ENCODE peak calls at places on chromosomes 11 and 22, in seven cellular contexts. One of them, this sample, is unnamed.

GRCh38 chr11:121112498-121113455 is 11.7 kb downstream of the TECTA start:
- DNase-seq in fibroblast of lung: peak
- DNase-seq in AG09309: peak
- DNase-seq in stomach: peak
- DNase-seq in bronchial epithelial cell: peak
- DNase-seq in AG10803: peak
- DNase-seq in left ventricle myocardium inferior: peak
- DNase-seq in this sample: peak

GRCh38 chr11:27619936-27620335 is 80.3 kb downstream of the BDNF start:
- DNase-seq in fibroblast of lung: no peak
- DNase-seq in AG09309: no peak
- DNase-seq in stomach: no peak
- DNase-seq in bronchial epithelial cell: no peak
- DNase-seq in AG10803: no peak
- DNase-seq in left ventricle myocardium inferior: no peak
- DNase-seq in this sample: peak

GRCh38 chr22:30755760-30756124 is 61.1 kb downstream of the OSBP2 start:
- DNase-seq in fibroblast of lung: no peak
- DNase-seq in AG09309: no peak
- DNase-seq in stomach: no peak
- DNase-seq in bronchial epithelial cell: no peak
- DNase-seq in AG10803: no peak
- DNase-seq in left ventricle myocardium inferior: no peak
- DNase-seq in this sample: no peak

GRCh38 chr22:22593250-22593649 is 34.2 kb upstream of the PRAME start:
- DNase-seq in fibroblast of lung: no peak
- DNase-seq in AG09309: no peak
- DNase-seq in stomach: no peak
- DNase-seq in bronchial epithelial cell: no peak
- DNase-seq in AG10803: no peak
- DNase-seq in left ventricle myocardium inferior: no peak
- DNase-seq in this sample: no peak

GRCh38 chr11:10302294-10302743 is 2.6 kb upstream of the ADM start:
- DNase-seq in fibroblast of lung: no peak
- DNase-seq in AG09309: no peak
- DNase-seq in stomach: peak
- DNase-seq in bronchial epithelial cell: no peak
- DNase-seq in AG10803: no peak
- DNase-seq in left ventricle myocardium inferior: no peak
- DNase-seq in this sample: no peak

GRCh38 chr11:92070026-92070889 is 154.4 kb upstream of the FAT3 start:
- DNase-seq in fibroblast of lung: peak
- DNase-seq in AG09309: no peak
- DNase-seq in stomach: no peak
- DNase-seq in bronchial epithelial cell: no peak
- DNase-seq in AG10803: peak
- DNase-seq in left ventricle myocardium inferior: no peak
- DNase-seq in this sample: peak

GRCh38 chr11:65863889-65864757 is 3.9 kb downstream of the MUS81 start:
- DNase-seq in fibroblast of lung: no peak
- DNase-seq in AG09309: no peak
- DNase-seq in stomach: no peak
- DNase-seq in bronchial epithelial cell: no peak
- DNase-seq in AG10803: no peak
- DNase-seq in left ventricle myocardium inferior: peak
- DNase-seq in this sample: peak

GRCh38 chr11:114348200-114349191 is 51.8 kb downstream of the C11orf71 start:
- DNase-seq in fibroblast of lung: peak
- DNase-seq in AG09309: peak
- DNase-seq in stomach: peak
- DNase-seq in bronchial epithelial cell: peak
- DNase-seq in AG10803: peak
- DNase-seq in left ventricle myocardium inferior: no peak
- DNase-seq in this sample: peak

GRCh38 chr11:126645206-126645605 is 289.7 kb downstream of the ST3GAL4 start:
- DNase-seq in fibroblast of lung: no peak
- DNase-seq in AG09309: no peak
- DNase-seq in stomach: no peak
- DNase-seq in bronchial epithelial cell: no peak
- DNase-seq in AG10803: peak
- DNase-seq in left ventricle myocardium inferior: no peak
- DNase-seq in this sample: no peak

GRCh38 chr11:63639195-63639832 is 25.1 kb upstream of the PLAAT3 start:
- DNase-seq in fibroblast of lung: peak
- DNase-seq in AG09309: peak
- DNase-seq in stomach: no peak
- DNase-seq in bronchial epithelial cell: peak
- DNase-seq in AG10803: peak
- DNase-seq in left ventricle myocardium inferior: no peak
- DNase-seq in this sample: peak

GRCh38 chr11:10692716-10693115 is 839 bp downstream of the IRAG1 start:
- DNase-seq in fibroblast of lung: no peak
- DNase-seq in AG09309: no peak
- DNase-seq in stomach: no peak
- DNase-seq in bronchial epithelial cell: no peak
- DNase-seq in AG10803: no peak
- DNase-seq in left ventricle myocardium inferior: no peak
- DNase-seq in this sample: no peak

GRCh38 chr22:17235861-17236260 is 16.6 kb upstream of the ADA2 start:
- DNase-seq in fibroblast of lung: no peak
- DNase-seq in AG09309: no peak
- DNase-seq in stomach: no peak
- DNase-seq in bronchial epithelial cell: no peak
- DNase-seq in AG10803: no peak
- DNase-seq in left ventricle myocardium inferior: no peak
- DNase-seq in this sample: no peak

GRCh38 chr22:31262369-31263133 is 29.7 kb downstream of the PIK3IP1 start:
- DNase-seq in fibroblast of lung: no peak
- DNase-seq in AG09309: no peak
- DNase-seq in stomach: no peak
- DNase-seq in bronchial epithelial cell: no peak
- DNase-seq in AG10803: no peak
- DNase-seq in left ventricle myocardium inferior: no peak
- DNase-seq in this sample: no peak

DNA sequence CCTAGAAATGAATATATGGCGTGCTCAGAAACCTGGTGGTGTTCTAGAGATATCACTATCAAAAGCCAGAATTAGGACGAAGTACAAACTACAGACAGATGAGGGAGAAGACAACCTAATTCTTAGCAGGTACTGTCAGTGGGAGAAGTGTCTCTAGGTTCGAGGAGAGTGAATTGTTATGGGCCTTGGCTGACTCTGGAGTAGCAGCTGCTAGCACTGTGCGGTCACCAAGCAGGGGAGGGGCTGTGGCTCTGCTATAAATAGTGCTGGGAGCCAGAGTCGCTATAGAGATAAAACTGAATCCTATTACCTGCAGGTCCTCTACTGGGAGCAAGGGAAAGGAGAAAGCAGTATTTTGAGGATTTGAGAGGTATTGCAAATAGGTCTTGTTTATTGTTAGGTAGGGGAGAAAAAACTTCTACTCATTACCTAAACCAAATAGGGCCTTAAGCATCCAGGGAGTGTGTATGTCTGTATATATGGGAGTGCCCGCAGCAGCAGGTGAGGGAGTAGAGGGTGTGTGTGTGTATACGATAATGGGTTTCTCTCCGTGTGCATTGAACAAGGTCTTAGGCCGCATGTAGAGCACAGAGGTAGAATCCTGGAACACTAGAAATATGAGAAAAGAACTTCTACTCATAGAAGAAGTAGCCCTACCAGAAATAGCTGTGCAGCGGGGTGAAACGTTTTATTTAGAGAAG is 2.2 kb downstream of the MADD start:
- DNase-seq in fibroblast of lung: no peak
- DNase-seq in AG09309: no peak
- DNase-seq in stomach: peak
- DNase-seq in bronchial epithelial cell: no peak
- DNase-seq in AG10803: no peak
- DNase-seq in left ventricle myocardium inferior: peak
- DNase-seq in this sample: no peak
- H3K4me3 ChIP-seq in fibroblast of lung: no peak
- H3K4me3 ChIP-seq in AG09309: no peak
- H3K4me3 ChIP-seq in stomach: no peak
- H3K4me3 ChIP-seq in bronchial epithelial cell: no peak
- H3K4me3 ChIP-seq in AG10803: no peak
- H3K4me3 ChIP-seq in left ventricle myocardium inferior: peak
- H3K4me3 ChIP-seq in this sample: no peak

GRCh38 chr11:20081336-20081735 is 78.9 kb downstream of the DBX1 start:
- DNase-seq in fibroblast of lung: no peak
- DNase-seq in AG09309: no peak
- DNase-seq in stomach: no peak
- DNase-seq in bronchial epithelial cell: no peak
- DNase-seq in AG10803: no peak
- DNase-seq in left ventricle myocardium inferior: no peak
- DNase-seq in this sample: no peak

GRCh38 chr11:20089357-20089756 is 70.9 kb downstream of the DBX1 start:
- DNase-seq in fibroblast of lung: peak
- DNase-seq in AG09309: no peak
- DNase-seq in stomach: no peak
- DNase-seq in bronchial epithelial cell: no peak
- DNase-seq in AG10803: no peak
- DNase-seq in left ventricle myocardium inferior: no peak
- DNase-seq in this sample: peak

GRCh38 chr11:20088368-20089260 is 71.7 kb downstream of the DBX1 start:
- DNase-seq in fibroblast of lung: no peak
- DNase-seq in AG09309: no peak
- DNase-seq in stomach: no peak
- DNase-seq in bronchial epithelial cell: no peak
- DNase-seq in AG10803: peak
- DNase-seq in left ventricle myocardium inferior: no peak
- DNase-seq in this sample: peak

GRCh38 chr11:20087118-20087521 is 73.2 kb downstream of the DBX1 start:
- DNase-seq in fibroblast of lung: no peak
- DNase-seq in AG09309: peak
- DNase-seq in stomach: no peak
- DNase-seq in bronchial epithelial cell: no peak
- DNase-seq in AG10803: peak
- DNase-seq in left ventricle myocardium inferior: no peak
- DNase-seq in this sample: peak

DNA sequence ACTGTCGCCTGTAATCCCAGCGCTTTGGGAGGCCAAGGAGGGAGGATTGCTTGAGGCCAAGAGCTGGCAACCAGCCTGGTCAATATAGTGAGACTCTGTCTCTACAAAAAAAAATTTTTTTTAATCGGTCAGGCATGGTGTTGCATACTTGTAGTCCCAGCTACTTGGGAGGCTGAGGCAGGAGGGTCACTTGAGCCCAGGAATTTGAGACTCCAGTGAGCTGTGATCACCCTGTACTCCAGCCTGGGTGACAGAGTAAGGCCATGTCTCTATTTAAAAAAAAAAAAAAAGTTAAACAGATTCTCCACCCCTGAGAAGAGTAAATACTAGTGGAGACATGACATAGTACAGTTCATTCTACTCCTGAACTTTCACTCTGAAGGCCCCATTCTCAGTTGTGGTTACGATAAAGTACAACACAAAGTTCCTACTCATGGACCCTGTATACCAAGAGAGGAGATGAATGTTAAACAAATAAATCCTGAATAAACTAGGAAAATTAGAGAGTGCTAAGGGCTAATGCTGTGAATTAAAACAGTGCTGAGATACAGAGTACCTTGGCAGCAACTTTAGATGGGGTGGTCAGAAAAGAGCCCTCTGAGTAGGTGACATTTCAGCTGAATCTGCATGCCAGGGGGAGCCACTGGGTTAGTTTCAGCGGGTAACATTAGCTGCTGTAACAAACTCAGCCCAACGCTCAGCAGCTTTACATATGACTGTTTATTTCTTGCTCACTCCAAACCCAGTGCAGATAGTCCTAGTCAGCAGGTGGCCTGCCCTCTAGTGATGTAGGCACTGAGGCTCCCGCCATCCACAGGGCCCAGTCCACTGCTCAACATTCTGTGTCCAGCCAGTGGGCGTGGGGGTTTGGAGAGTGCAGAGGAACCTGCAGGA is 75.1 kb downstream of the DBX1 start:
- DNase-seq in fibroblast of lung: no peak
- DNase-seq in AG09309: no peak
- DNase-seq in stomach: no peak
- DNase-seq in bronchial epithelial cell: no peak
- DNase-seq in AG10803: no peak
- DNase-seq in left ventricle myocardium inferior: no peak
- DNase-seq in this sample: peak
- TF ChIP-seq CTCF in fibroblast of lung: peak
- TF ChIP-seq CTCF in AG09309: no peak
- TF ChIP-seq CTCF in stomach: no peak
- TF ChIP-seq CTCF in bronchial epithelial cell: no peak
- TF ChIP-seq CTCF in AG10803: no peak
- TF ChIP-seq CTCF in left ventricle myocardium inferior: no peak
- TF ChIP-seq CTCF in this sample: peak

GRCh38 chr22:37409031-37409430 is 18.2 kb downstream of the ELFN2 start:
- DNase-seq in fibroblast of lung: no peak
- DNase-seq in AG09309: no peak
- DNase-seq in stomach: no peak
- DNase-seq in bronchial epithelial cell: no peak
- DNase-seq in AG10803: no peak
- DNase-seq in left ventricle myocardium inferior: no peak
- DNase-seq in this sample: no peak

GRCh38 chr22:37404126-37404525 is 23.2 kb downstream of the ELFN2 start:
- DNase-seq in fibroblast of lung: no peak
- DNase-seq in AG09309: no peak
- DNase-seq in stomach: no peak
- DNase-seq in bronchial epithelial cell: no peak
- DNase-seq in AG10803: no peak
- DNase-seq in left ventricle myocardium inferior: no peak
- DNase-seq in this sample: no peak

GRCh38 chr22:37409557-37409956 is 17.7 kb downstream of the ELFN2 start:
- DNase-seq in fibroblast of lung: no peak
- DNase-seq in AG09309: no peak
- DNase-seq in stomach: no peak
- DNase-seq in bronchial epithelial cell: no peak
- DNase-seq in AG10803: no peak
- DNase-seq in left ventricle myocardium inferior: no peak
- DNase-seq in this sample: no peak

GRCh38 chr22:37403267-37403960 is 23.9 kb downstream of the ELFN2 start:
- DNase-seq in fibroblast of lung: no peak
- DNase-seq in AG09309: no peak
- DNase-seq in stomach: no peak
- DNase-seq in bronchial epithelial cell: no peak
- DNase-seq in AG10803: no peak
- DNase-seq in left ventricle myocardium inferior: no peak
- DNase-seq in this sample: no peak

DNA sequence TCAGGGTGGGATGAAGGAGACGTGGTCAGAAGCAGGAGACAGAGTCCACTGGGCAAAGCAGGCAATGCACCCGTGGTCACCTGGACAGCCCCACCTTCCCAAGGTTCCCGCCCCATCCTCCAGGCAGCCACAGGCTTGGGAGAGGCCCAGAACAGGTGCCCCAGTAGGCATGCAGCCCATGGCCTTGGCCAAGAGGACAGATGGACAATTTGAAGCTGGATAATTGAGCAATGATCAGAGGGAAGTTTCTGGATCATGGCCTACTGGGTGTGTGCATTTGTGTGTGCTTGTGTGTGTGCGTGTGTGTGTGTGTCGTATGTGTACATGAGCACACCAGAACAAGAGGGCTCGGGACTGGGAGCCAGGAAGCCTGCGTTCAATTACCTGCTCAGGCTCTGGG is 20.4 kb downstream of the ELFN2 start:
- DNase-seq in fibroblast of lung: no peak
- DNase-seq in AG09309: no peak
- DNase-seq in stomach: no peak
- DNase-seq in bronchial epithelial cell: no peak
- DNase-seq in AG10803: no peak
- DNase-seq in left ventricle myocardium inferior: no peak
- DNase-seq in this sample: no peak
- H3K4me3 ChIP-seq in fibroblast of lung: no peak
- H3K4me3 ChIP-seq in AG09309: no peak
- H3K4me3 ChIP-seq in stomach: no peak
- H3K4me3 ChIP-seq in bronchial epithelial cell: no peak
- H3K4me3 ChIP-seq in AG10803: no peak
- H3K4me3 ChIP-seq in left ventricle myocardium inferior: no peak
- H3K4me3 ChIP-seq in this sample: no peak

GRCh38 chr22:41369089-41369745 is 12.5 kb upstream of the TEF start:
- DNase-seq in fibroblast of lung: no peak
- DNase-seq in AG09309: no peak
- DNase-seq in stomach: no peak
- DNase-seq in bronchial epithelial cell: no peak
- DNase-seq in AG10803: no peak
- DNase-seq in left ventricle myocardium inferior: no peak
- DNase-seq in this sample: no peak
- TF ChIP-seq CTCF in fibroblast of lung: no peak
- TF ChIP-seq CTCF in AG09309: no peak
- TF ChIP-seq CTCF in stomach: no peak
- TF ChIP-seq CTCF in bronchial epithelial cell: no peak
- TF ChIP-seq CTCF in AG10803: no peak
- TF ChIP-seq CTCF in left ventricle myocardium inferior: no peak
- TF ChIP-seq CTCF in this sample: no peak

This sample was measured in choroid plexus epithelial cell.